ENCODE peak calls at places on chromosome 6, in seven cellular contexts. B, K, A, E, C, N and R are unnamed samples.

GRCh38 chr6:38915205-38915925 is 133.2 kb upstream of the GLP1R start:
- DNase-seq in B (no peak), K (no peak), A (no peak), E (no peak), C (no peak), N (no peak), R (no peak)

GRCh38 chr6:145228962-145229582 is 506.2 kb downstream of the EPM2A start:
- DNase-seq in B (no peak), K (no peak), A (no peak), E (no peak), C (no peak), N (no peak), R (no peak)

GRCh38 chr6:73688351-73688750 is 7.7 kb upstream of the CD109 start:
- DNase-seq in B (no peak), K (no peak), A (no peak), E (no peak), C (no peak), N (no peak), R (no peak)

GRCh38 chr6:155517282-155517681 is 61.6 kb upstream of the NOX3 start:
- DNase-seq in B (no peak), K (no peak), A (peak; percentile 32), E (peak; percentile 21), C (no peak), N (no peak), R (no peak)

GRCh38 chr6:71077655-71078054 is 120.8 kb upstream of the B3GAT2 start:
- DNase-seq in B (no peak), K (no peak), A (no peak), E (no peak), C (no peak), N (no peak), R (no peak)

GRCh38 chr6:4939241-4939640 is 64.6 kb downstream of the RPP40 start:
- DNase-seq in B (no peak), K (no peak), A (no peak), E (no peak), C (no peak), N (no peak), R (no peak)

GRCh38 chr6:169095153-169095552 is 158.5 kb downstream of the THBS2 start:
- DNase-seq in B (no peak), K (no peak), A (no peak), E (no peak), C (no peak), N (no peak), R (no peak)

GRCh38 chr6:9744119-9744518 is 670.8 kb downstream of the TFAP2A start:
- DNase-seq in B (no peak), K (no peak), A (no peak), E (no peak), C (no peak), N (no peak), R (no peak)

GRCh38 chr6:169846286-169847056 is 95.0 kb downstream of the ERMARD start:
- DNase-seq in B (no peak), K (no peak), A (no peak), E (no peak), C (no peak), N (no peak), R (no peak)

GRCh38 chr6:152534541-152534940 is 102.6 kb downstream of the SYNE1 start:
- DNase-seq in B (no peak), K (no peak), A (no peak), E (no peak), C (no peak), N (no peak), R (no peak)

GRCh38 chr6:141598487-141598886 is 534.2 kb upstream of the GJE1 start:
- DNase-seq in B (no peak), K (peak; percentile 25), A (peak; percentile 11), E (no peak), C (no peak), N (no peak), R (no peak)

GRCh38 chr6:103983860-103984259 is 875.9 kb downstream of the HACE1 start:
- DNase-seq in B (no peak), K (no peak), A (peak; percentile 67), E (no peak), C (no peak), N (no peak), R (no peak)

GRCh38 chr6:156715839-156716238 is 61.3 kb upstream of the ARID1B start:
- DNase-seq in B (no peak), K (no peak), A (no peak), E (no peak), C (no peak), N (no peak), R (no peak)

GRCh38 chr6:132734694-132735236 is 20.9 kb upstream of the VNN1 start:
- DNase-seq in B (peak; percentile 9), K (peak; percentile 25), A (peak; percentile 40), E (no peak), C (no peak), N (no peak), R (no peak)

GRCh38 chr6:106927531-106928398 is 46.8 kb downstream of the CD24 start:
- DNase-seq in B (peak; percentile 91), K (peak; percentile 47), A (peak; percentile 60), E (peak; percentile 75), C (peak; percentile 70), N (no peak), R (peak; percentile 26)

GRCh38 chr6:991192-991591 is 298.3 kb upstream of the EXOC2 start:
- DNase-seq in B (no peak), K (no peak), A (no peak), E (no peak), C (no peak), N (no peak), R (no peak)

GRCh38 chr6:74946961-74947360 is 258.9 kb downstream of the COL12A1 start:
- DNase-seq in B (no peak), K (peak; percentile 78), A (peak; percentile 74), E (no peak), C (no peak), N (no peak), R (peak; percentile 18)

GRCh38 chr6:34810936-34811632 is 19.2 kb downstream of the BLTP3A start:
- DNase-seq in B (no peak), K (no peak), A (peak; percentile 49), E (peak; percentile 22), C (no peak), N (no peak), R (no peak)

GRCh38 chr6:38371312-38371672 is 268.4 kb downstream of the BTBD9 start:
- DNase-seq in B (peak; percentile 9), K (no peak), A (no peak), E (peak; percentile 20), C (no peak), N (no peak), R (no peak)

GRCh38 chr6:1832844-1833787 is 223.4 kb downstream of the FOXC1 start:
- DNase-seq in B (no peak), K (no peak), A (peak; percentile 72), E (peak; percentile 71), C (no peak), N (no peak), R (peak; percentile 29)

GRCh38 chr6:16450821-16451220 is 212.4 kb downstream of the GMPR start:
- DNase-seq in B (no peak), K (peak; percentile 41), A (peak; percentile 25), E (no peak), C (no peak), N (no peak), R (no peak)

GRCh38 chr6:12355354-12355753 is 65.2 kb downstream of the EDN1 start:
- DNase-seq in B (no peak), K (no peak), A (no peak), E (no peak), C (no peak), N (no peak), R (no peak)

DNA sequence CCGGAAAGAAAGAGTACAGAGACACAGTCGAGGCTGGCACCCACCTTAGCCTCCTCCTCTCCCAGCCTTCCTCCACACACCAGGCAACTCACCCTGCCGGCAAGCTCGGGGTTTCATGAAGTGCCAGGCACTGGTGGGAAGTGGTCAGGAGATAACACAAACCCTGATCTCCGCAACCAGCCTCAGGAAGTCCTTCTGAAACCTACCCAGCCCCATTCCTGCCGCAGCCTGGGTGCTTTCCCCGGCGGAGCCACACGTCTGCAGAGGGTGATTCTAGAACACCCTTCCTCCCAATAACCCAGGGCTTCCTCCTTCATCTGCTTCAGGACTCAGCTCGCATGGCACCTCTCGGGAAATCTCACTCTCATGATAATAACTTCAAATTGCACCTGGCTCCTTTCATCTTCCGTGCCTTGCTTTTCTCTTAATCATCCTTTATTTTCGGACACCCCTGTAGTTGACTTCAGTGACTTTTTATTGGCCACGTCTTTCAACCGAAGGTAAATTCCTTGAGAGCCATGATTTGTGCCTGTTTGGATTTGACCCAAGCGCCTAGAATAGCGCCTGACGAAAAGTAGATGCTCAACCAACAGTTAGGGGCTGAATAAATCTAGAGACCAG is 8.7 kb upstream of the HLA-E start:
- DNase-seq in B (no peak), K (no peak), A (peak; percentile 35), E (no peak), C (no peak), N (no peak), R (no peak)
- TF ChIP-seq CTCF in B (no peak), K (no peak), A (no peak), E (no peak), C (no peak), N (no peak), R (no peak)

DNA sequence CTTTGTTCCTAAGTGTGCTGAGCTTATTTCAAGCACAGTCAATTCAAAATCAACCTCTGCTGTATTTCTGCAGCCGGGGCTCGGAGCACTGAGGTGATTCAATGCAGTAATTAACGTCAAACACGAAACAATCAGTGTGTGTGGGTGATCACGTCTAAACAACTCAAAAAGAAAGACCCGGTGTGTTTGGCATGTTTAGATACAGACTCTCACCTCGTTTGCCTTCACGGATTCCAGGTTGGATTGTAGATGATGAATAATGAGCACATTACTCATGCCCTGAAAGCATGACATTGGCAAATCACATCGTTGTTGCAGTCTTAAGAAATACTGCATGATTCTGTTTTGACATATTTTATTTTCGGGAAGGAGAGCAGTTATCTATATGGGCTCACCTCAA is 231.0 kb downstream of the QKI start:
- DNase-seq in B (no peak), K (no peak), A (no peak), E (no peak), C (no peak), N (no peak), R (no peak)
- H3K4me3 ChIP-seq in B (no peak overlapping the region), K (no peak overlapping the region), A (no peak overlapping the region), E (no peak overlapping the region), C (no peak overlapping the region), N (no peak overlapping the region), R (no peak overlapping the region)

GRCh38 chr6:144190593-144190992 is 40.3 kb downstream of the STX11 start:
- DNase-seq in B (no peak), K (peak; percentile 87), A (peak; percentile 77), E (no peak), C (no peak), N (no peak), R (peak; percentile 43)
- TF ChIP-seq CTCF in B (no peak), K (no peak), A (no peak), E (no peak), C (no peak), N (no peak), R (no peak)

GRCh38 chr6:32799740-32800139 is 17.1 kb downstream of the HLA-DOB start:
- DNase-seq in B (no peak), K (no peak), A (no peak), E (no peak), C (no peak), N (no peak), R (no peak)

GRCh38 chr6:32794510-32794909 is 22.3 kb downstream of the HLA-DOB start:
- DNase-seq in B (no peak), K (no peak), A (no peak), E (no peak), C (no peak), N (no peak), R (no peak)

GRCh38 chr6:32799168-32799567 is 17.6 kb downstream of the HLA-DOB start:
- DNase-seq in B (no peak), K (no peak), A (no peak), E (no peak), C (peak; percentile 56), N (no peak), R (no peak)

GRCh38 chr6:32792901-32793400 is 23.9 kb downstream of the HLA-DOB start:
- DNase-seq in B (no peak), K (no peak), A (no peak), E (no peak), C (no peak), N (no peak), R (no peak)

GRCh38 chr6:32796848-32797776 is 19.7 kb downstream of the HLA-DOB start:
- DNase-seq in B (peak; percentile 77), K (peak; percentile 77), A (peak; percentile 84), E (peak; percentile 81), C (peak; percentile 85), N (peak; percentile 66), R (peak; percentile 45)
- H3K4me3 ChIP-seq in B (no peak overlapping the region), K (peak overlapping the region; percentile 47), A (peak overlapping the region; percentile 45), E (no peak overlapping the region), C (peak overlapping the region; percentile 44), N (peak overlapping the region; percentile 33), R (peak overlapping the region; percentile 8)